ENCODE peak calls at places on chromosomes 7 and 10, in seven cellular contexts. W is HFF-Myc, S is AG09319, Q is cardiac fibroblast, C is psoas muscle, Z is fibroblast of villous mesenchyme, F is mucosa of descending colon. V is an unnamed sample.
A peak's percentile ranks its signal among the peaks of the same experiment; 100 is the strongest.

GRCh38 chr7:24826662-24827020 is 69.4 kb upstream of the GSDME start:
- DNase-seq in W (no peak), S (no peak), Q (no peak), C (no peak), Z (no peak), F (no peak), V (no peak)

GRCh38 chr7:149822353-149822943 is 15.7 kb upstream of the ZNF862 start:
- DNase-seq in W (no peak), S (no peak), Q (no peak), C (peak; percentile 43), Z (no peak), F (peak; percentile 17), V (no peak)

GRCh38 chr7:95104739-95105138 is 197.3 kb downstream of the PPP1R9A start:
- DNase-seq in W (no peak), S (no peak), Q (peak; percentile 3), C (no peak), Z (peak; percentile 21), F (no peak), V (no peak)

GRCh38 chr10:90363799-90364483 is 493.9 kb downstream of the HTR7 start:
- DNase-seq in W (no peak), S (no peak), Q (peak; percentile 14), C (no peak), Z (peak; percentile 52), F (no peak), V (no peak)

GRCh38 chr10:51960494-51960895 is 261.1 kb upstream of the CSTF2T start:
- DNase-seq in W (peak; percentile 27), S (peak; percentile 67), Q (peak; percentile 80), C (no peak), Z (peak; percentile 58), F (no peak), V (no peak)

GRCh38 chr10:100823194-100823593 is 77.8 kb downstream of the PAX2 start:
- DNase-seq in W (no peak), S (no peak), Q (no peak), C (no peak), Z (no peak), F (no peak), V (no peak)

GRCh38 chr10:13882112-13882711 is 295.4 kb downstream of the PRPF18 start:
- DNase-seq in W (peak; percentile 90), S (no peak), Q (peak; percentile 80), C (no peak), Z (peak; percentile 81), F (no peak), V (no peak)

GRCh38 chr7:128837521-128837921 is 7.3 kb downstream of the FLNC start:
- DNase-seq in W (no peak), S (no peak), Q (no peak), C (peak; percentile 59), Z (no peak), F (no peak), V (no peak)

GRCh38 chr10:74640134-74640533 is 186.3 kb upstream of the KAT6B start:
- DNase-seq in W (peak; percentile 49), S (no peak), Q (no peak), C (no peak), Z (peak; percentile 36), F (no peak), V (no peak)

GRCh38 chr7:27141591-27142561 is 1.6 kb downstream of the HOXA5 start:
- DNase-seq in W (no peak), S (no peak), Q (no peak), C (peak; percentile 53), Z (peak; percentile 43), F (peak; percentile 61), V (no peak)

DNA sequence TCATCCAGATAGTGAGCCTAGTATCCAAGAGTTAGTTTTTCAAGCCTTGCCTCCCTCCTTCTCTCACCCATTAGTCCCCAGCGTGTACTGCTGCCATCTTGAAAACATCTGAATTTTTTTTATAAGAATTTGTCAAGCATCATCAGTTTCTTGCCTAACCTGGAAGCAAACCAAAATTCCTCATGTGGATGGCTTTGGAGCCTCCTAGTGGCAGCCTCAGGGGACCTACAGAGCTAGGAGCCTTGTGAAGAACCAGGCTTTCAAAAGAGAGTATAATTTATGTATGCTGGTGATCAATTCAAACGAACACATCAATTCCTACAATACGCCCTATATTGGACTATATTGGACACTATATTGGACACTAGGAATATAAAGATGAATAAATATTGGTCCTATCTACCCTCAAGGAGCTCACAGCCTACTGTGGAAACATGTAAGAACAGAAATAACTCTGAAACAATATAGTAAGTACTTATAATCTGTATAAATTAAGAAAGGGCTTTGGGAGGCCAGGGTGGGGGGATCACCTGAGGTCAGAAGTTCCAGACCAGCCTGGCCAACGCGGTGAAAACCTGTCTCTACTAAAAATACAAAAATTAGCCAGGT is 63.4 kb downstream of the HPSE2 start:
- DNase-seq in W (peak; percentile 37), S (no peak), Q (peak; percentile 30), C (no peak), Z (peak; percentile 74), F (peak; percentile 46), V (no peak)
- TF ChIP-seq CTCF in W (peak; percentile 74), S (peak; percentile 24), Q (peak; percentile 25), C (peak; percentile 19), Z (peak; percentile 81), F (peak; percentile 17), V (peak; percentile 74)

DNA sequence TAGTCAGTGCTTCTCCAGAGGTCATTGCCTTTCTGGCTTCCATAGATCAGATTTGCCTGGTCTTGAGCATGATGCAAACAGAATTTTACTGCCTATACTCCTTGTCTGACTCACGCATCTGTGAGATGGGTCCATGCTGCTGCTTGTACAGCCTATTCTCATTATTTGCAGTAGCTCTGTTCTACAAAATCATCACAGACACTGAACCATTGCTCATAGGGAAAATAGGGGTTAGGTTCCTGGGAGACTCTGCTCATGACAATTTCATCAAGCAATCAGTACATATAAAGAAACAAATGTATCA is 7.4 kb upstream of the CREB3L2 start:
- DNase-seq in W (no peak), S (no peak), Q (no peak), C (no peak), Z (no peak), F (no peak), V (no peak)
- TF ChIP-seq CTCF in W (no peak), S (no peak), Q (no peak), C (no peak), Z (no peak), F (no peak), V (no peak)

GRCh38 chr7:101435461-101436225 is 73.0 kb downstream of the COL26A1 start:
- DNase-seq in W (no peak), S (no peak), Q (no peak), C (no peak), Z (no peak), F (no peak), V (no peak)
- TF ChIP-seq CTCF in W (no peak), S (no peak), Q (no peak), C (no peak), Z (no peak), F (no peak), V (no peak)

GRCh38 chr10:119419931-119420330 is 122.6 kb downstream of the RGS10 start:
- DNase-seq in W (no peak), S (no peak), Q (no peak), C (no peak), Z (no peak), F (no peak), V (no peak)

GRCh38 chr10:119415536-119416527 is 126.7 kb downstream of the RGS10 start:
- DNase-seq in W (no peak), S (no peak), Q (no peak), C (no peak), Z (no peak), F (no peak), V (no peak)

GRCh38 chr10:119416855-119417254 is 125.7 kb downstream of the RGS10 start:
- DNase-seq in W (no peak), S (no peak), Q (peak; percentile 66), C (peak; percentile 77), Z (peak; percentile 74), F (peak; percentile 75), V (peak; percentile 73)

GRCh38 chr10:119418401-119418800 is 124.1 kb downstream of the RGS10 start:
- DNase-seq in W (no peak), S (no peak), Q (no peak), C (peak; percentile 49), Z (no peak), F (no peak), V (no peak)

GRCh38 chr10:119417852-119418251 is 124.7 kb downstream of the RGS10 start:
- DNase-seq in W (no peak), S (no peak), Q (no peak), C (peak; percentile 45), Z (no peak), F (no peak), V (no peak)
- TF ChIP-seq CTCF in W (no peak), S (no peak), Q (no peak), C (no peak), Z (no peak), F (no peak), V (no peak)

DNA sequence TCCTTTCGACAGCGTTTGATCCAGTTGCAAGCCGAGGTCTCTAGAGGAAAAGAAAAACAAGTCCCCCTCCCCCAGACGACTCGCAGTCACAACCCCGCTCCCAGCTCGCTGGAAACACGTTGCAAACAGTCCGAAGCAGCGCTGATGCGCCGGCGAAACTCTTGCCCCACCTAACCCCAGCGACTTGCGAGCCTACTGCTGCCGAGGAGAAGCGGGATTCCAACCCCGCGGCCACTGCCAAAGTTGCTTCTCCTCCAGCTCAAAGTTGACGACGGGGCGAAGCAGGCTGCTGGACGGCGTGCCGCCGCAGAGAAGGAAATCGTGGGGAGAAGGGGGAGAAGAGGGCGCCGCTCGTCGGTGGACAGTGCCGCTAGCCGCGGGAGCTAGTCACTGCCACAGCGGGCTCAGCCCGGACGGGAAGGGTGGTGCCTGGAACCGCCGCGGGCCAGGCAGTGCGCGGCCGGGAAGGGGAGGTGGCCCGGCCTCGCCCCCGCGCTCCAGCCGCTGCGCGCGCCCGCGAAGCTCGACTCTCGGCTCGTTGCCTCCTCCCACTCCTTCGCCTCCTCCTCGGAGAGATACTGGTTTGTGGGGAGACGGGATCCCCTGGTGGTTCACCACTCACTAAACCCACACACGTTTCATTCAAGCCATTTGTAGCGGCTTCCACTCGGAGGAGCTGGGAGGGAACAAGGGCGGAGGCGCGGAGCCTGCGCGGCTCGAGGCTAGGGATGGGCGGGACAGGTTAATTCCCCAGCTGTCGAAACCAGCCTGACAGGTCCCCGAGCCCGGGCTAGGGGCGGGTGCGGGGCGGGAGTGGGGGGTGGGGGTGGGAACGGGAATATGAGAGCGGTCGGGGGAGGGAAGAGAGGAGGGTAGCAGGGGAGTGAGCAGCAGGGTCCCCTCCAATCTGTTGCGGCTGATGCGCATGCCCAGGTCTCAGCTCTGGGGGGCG is at the start of gene GPR37:
- DNase-seq in W (peak; percentile 12), S (no peak), Q (peak; percentile 34), C (peak; percentile 73), Z (peak; percentile 83), F (peak; percentile 80), V (peak; percentile 53)
- TF ChIP-seq CTCF in W (peak; percentile 11), S (peak; percentile 30), Q (no peak), C (no peak), Z (peak; percentile 58), F (no peak), V (peak; percentile 22)

DNA sequence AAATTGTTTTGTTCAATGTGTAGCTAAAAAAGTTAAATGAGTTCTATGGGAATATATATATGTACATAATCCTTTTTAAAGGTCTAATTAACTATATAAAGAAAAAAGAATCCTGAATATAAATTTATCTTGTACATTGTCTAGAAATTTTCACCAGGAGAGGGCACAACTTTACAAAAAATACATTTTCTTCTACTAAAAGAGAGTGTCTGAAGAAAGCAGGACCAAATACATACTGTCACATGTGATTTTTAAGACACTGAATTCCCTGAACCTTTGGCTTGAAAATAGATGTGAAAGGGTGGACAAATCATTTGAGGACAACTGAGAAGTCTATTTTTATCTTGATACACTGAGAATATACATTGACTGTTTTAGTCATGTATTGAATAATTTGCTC is 204.3 kb downstream of the DGKB start:
- DNase-seq in W (no peak), S (no peak), Q (peak; percentile 6), C (no peak), Z (peak; percentile 1), F (no peak), V (no peak)
- TF ChIP-seq CTCF in W (no peak), S (peak; percentile 8), Q (no peak), C (no peak), Z (no peak), F (no peak), V (peak; percentile 13)

GRCh38 chr10:88880287-88881094 is 446 bp downstream of the STAMBPL1 start:
- DNase-seq in W (no peak), S (peak; percentile 56), Q (peak; percentile 91), C (peak; percentile 88), Z (peak; percentile 79), F (peak; percentile 90), V (peak; percentile 42)
- TF ChIP-seq CTCF in W (peak; percentile 14), S (peak; percentile 33), Q (peak; percentile 27), C (peak; percentile 13), Z (peak; percentile 16), F (peak; percentile 2), V (peak; percentile 14)

V was measured in D721Med.